ENCODE peak calls at places on chromosomes 12 and 14, in five cellular contexts. N is fibroblast of lung, O is dorsolateral prefrontal cortex, A is GM23338, M is epithelial cell of proximal tubule. E is an unnamed sample.

GRCh38 chr12:91924827-91925226 is 220.8 kb downstream of the BTG1 start:
- DNase-seq in N (no peak), O (no peak), A (no peak), M (no peak), E (no peak)

GRCh38 chr14:86673523-86673969 is 1143.6 kb downstream of the FLRT2 start:
- DNase-seq in N (no peak), O (no peak), A (no peak), M (no peak), E (no peak)

GRCh38 chr12:104305349-104305748 is 1.8 kb downstream of the EID3 start:
- DNase-seq in N (no peak), O (no peak), A (no peak), M (no peak), E (no peak)

GRCh38 chr14:88584451-88584850 is 21.6 kb downstream of the ZC3H14 start:
- DNase-seq in N (no peak), O (no peak), A (no peak), M (no peak), E (no peak)

GRCh38 chr12:2212971-2213869 is 160.4 kb downstream of the CACNA1C start:
- DNase-seq in N (no peak), O (peak), A (peak), M (no peak), E (no peak)

GRCh38 chr12:50059440-50060119 is 2.2 kb downstream of the ASIC1 start:
- DNase-seq in N (no peak), O (no peak), A (no peak), M (no peak), E (no peak)

GRCh38 chr12:54052745-54053624 is 650 bp upstream of the HOXC4 start:
- DNase-seq in N (peak), O (no peak), A (no peak), M (no peak), E (no peak)

GRCh38 chr12:88994537-88994936 is 357.8 kb downstream of the DUSP6 start:
- DNase-seq in N (no peak), O (no peak), A (no peak), M (no peak), E (no peak)

GRCh38 chr14:75823334-75823733 is 158.5 kb downstream of the TGFB3 start:
- DNase-seq in N (no peak), O (no peak), A (no peak), M (no peak), E (no peak)

GRCh38 chr14:95361373-95362179 is 41.9 kb upstream of the CLMN start:
- DNase-seq in N (peak), O (peak), A (peak), M (no peak), E (no peak)

GRCh38 chr14:75822522-75823288 is 159.1 kb downstream of the TGFB3 start:
- DNase-seq in N (peak), O (no peak), A (no peak), M (no peak), E (no peak)

GRCh38 chr14:100691395-100692025 is 35.2 kb upstream of the DLK1 start:
- DNase-seq in N (no peak), O (no peak), A (no peak), M (no peak), E (no peak)

GRCh38 chr12:66129934-66130266 is 650 bp downstream of the LLPH start:
- DNase-seq in N (no peak), O (no peak), A (no peak), M (no peak), E (no peak)

GRCh38 chr12:113757223-113758002 is 208.7 kb downstream of the RBM19 start:
- DNase-seq in N (no peak), O (no peak), A (peak), M (no peak), E (no peak)

GRCh38 chr12:68336754-68337343 is 4.7 kb upstream of the MDM1 start:
- DNase-seq in N (no peak), O (no peak), A (no peak), M (no peak), E (no peak)

GRCh38 chr12:116392061-116392460 is 114.6 kb upstream of the MED13L start:
- DNase-seq in N (peak), O (no peak), A (no peak), M (no peak), E (no peak)

GRCh38 chr12:84842406-84843013 is 70.1 kb downstream of the SLC6A15 start:
- DNase-seq in N (peak), O (no peak), A (peak), M (peak), E (no peak)

GRCh38 chr12:128052341-128052740 is 214.6 kb upstream of the TMEM132C start:
- DNase-seq in N (no peak), O (no peak), A (no peak), M (no peak), E (no peak)

GRCh38 chr12:109488051-109488665 is 10.7 kb downstream of the UBE3B start:
- DNase-seq in N (no peak), O (no peak), A (no peak), M (no peak), E (no peak)

DNA sequence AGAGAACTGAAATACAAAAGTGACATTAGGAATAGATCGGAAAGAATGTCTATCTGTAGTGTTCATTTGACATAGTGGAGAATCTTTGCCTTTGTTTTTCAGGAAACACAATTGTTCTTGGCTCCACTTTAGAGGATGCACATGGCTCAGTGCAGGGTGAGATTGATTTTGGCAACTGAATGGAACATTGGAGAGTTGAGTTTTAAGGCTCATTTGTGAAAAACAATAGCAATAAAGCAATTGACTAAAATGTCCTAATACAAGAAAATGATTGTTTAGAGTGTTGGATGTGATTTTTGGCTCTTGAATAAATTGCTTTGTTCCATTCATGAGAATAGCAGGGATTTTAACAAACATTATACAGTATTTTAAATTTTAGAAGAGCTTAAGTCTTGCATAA is 116.4 kb downstream of the SLC38A1 start:
- DNase-seq in N (no peak), O (no peak), A (no peak), M (no peak), E (no peak)
- TF ChIP-seq CTCF in N (no peak), O (no peak), A (no peak), M (no peak), E (no peak)

GRCh38 chr12:25382311-25383106 is 131.8 kb upstream of the KRAS start:
- DNase-seq in N (no peak), O (no peak), A (no peak), M (no peak), E (no peak)

GRCh38 chr12:25384038-25384953 is 133.6 kb upstream of the KRAS start:
- DNase-seq in N (no peak), O (no peak), A (peak), M (no peak), E (peak)

GRCh38 chr12:25387136-25388050 is 136.7 kb upstream of the KRAS start:
- DNase-seq in N (peak), O (peak), A (peak), M (peak), E (peak)

GRCh38 chr12:25386823-25387134 is 136.1 kb upstream of the KRAS start:
- DNase-seq in N (no peak), O (no peak), A (no peak), M (no peak), E (peak)

DNA sequence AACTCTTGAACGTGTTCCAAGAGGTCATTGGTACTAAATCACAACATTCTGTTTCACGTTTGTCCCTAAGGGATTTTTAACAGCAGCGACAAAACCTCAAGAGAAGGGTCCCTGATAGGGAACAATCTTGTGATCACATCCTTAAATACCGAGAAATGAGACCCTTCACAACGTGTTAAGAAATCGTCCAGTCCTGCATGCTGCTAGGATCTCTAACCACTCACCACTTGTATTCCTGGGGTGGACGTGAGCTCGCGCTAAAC is 134.2 kb upstream of the KRAS start:
- DNase-seq in N (no peak), O (no peak), A (no peak), M (no peak), E (no peak)
- TF ChIP-seq CTCF in N (no peak), O (no peak), A (no peak), M (no peak), E (no peak)

DNA sequence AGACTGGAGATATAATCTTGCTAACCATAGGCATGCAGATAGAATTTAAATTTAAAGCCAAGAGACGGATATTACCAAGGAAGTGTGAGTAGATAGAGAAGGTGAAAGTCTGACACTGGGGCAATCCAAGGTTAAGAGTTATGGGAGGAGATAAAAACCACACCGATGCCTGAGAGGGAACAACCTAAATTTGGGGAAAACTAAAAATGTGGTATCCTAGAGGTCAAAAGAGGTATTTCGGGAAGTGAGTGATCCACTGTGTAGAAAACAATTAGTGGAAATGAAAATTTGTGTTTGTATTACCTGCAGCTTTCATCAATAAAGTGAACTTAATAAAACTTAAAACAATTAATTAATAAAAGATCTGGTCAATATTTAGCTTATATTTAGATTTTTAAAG is 269.0 kb upstream of the RPL10L start:
- DNase-seq in N (no peak), O (no peak), A (peak), M (no peak), E (no peak)
- TF ChIP-seq CTCF in N (no peak), O (no peak), A (peak), M (peak), E (no peak)

DNA sequence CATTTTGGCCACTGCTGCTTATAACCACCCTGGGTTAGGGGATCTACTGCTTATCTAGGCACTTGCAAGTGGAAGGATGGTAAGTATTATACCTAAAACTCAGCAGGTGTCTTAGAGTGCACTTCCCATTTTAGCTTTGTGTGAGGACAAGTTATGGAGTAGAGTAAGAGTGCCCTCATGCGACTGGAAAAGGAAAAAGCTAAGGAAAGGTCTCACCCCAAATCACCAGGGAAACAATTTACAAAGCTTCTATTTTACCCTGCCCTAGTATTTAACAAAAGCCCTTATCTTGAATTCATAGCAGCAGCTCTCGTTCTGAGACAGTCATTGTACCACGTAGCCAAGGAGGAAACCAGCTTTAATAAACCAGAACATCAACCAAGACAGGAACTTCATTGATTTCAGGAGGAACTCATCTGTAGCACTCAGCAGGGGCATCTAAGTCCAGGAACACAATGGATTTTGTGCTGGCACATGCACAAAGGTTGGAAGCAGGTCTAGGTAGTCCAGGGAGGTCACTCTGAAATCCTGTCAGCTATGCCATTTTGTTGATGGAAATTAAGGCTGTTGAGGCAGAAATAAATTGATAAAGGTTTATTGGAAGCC is 2.9 kb downstream of the RDH12 start:
- DNase-seq in N (peak), O (no peak), A (peak), M (no peak), E (no peak)
- TF ChIP-seq CTCF in N (peak), O (peak), A (peak), M (peak), E (no peak)

E was measured in lower leg skin.